ENCODE peak calls at places on chromosomes 16 and 17, in ten cellular contexts. H is NCI-H774; T is brain microvascular endothelial cell; C is stimulated activated CD4-positive, alpha-beta T cell treated with anti-CD3 and anti-CD28 coated beads, Interleukin-4, amount 100 ng/mL, for 48 hours; V is naive B cell; E is IMR-90; U is heart right ventricle; D is kidney tubule cell; L is DND-41; I is right lobe of liver. J is an unnamed sample.

GRCh38 chr17:36755586-36755985 is 154.2 kb downstream of the MRM1 start:
- DNase-seq in L (peak), E (no peak), D (peak), U (no peak), I (no peak), T (no peak), C (peak), V (no peak), H (peak), J (peak)

GRCh38 chr16:2042666-2043295 is 4.9 kb downstream of the NTHL1 start:
- DNase-seq in H (peak), L (no peak), V (no peak), C (no peak), T (no peak), U (no peak), D (peak), I (no peak), E (no peak), J (no peak)

GRCh38 chr17:77417575-77417974 is 276.8 kb downstream of the SEC14L1 start:
- DNase-seq in V (no peak), T (no peak), C (no peak), D (no peak), E (no peak), H (peak), L (no peak), U (no peak), I (no peak), J (no peak)

GRCh38 chr16:68445458-68445857 is 2.9 kb downstream of the SMPD3 start:
- DNase-seq in L (peak), I (peak), C (peak), H (peak), T (peak), V (no peak), D (peak), E (peak), U (no peak), J (peak)

GRCh38 chr17:15298176-15298575 is 33.0 kb upstream of the PMP22 start:
- DNase-seq in C (no peak), E (peak), U (no peak), D (peak), L (no peak), V (no peak), I (no peak), H (no peak), T (peak), J (no peak)

GRCh38 chr17:27489045-27489715 is 32.9 kb downstream of the KSR1 start:
- DNase-seq in U (peak), C (no peak), E (peak), L (no peak), H (no peak), D (no peak), I (peak), V (no peak), T (no peak), J (peak)

GRCh38 chr17:30950669-30951399 is 20.0 kb upstream of the RNF135 start:
- DNase-seq in E (peak), I (peak), L (no peak), H (peak), U (peak), C (no peak), V (no peak), T (peak), D (peak), J (no peak)

GRCh38 chr16:74698220-74698619 is 2.4 kb downstream of the MLKL start:
- DNase-seq in V (no peak), U (no peak), H (no peak), C (no peak), E (peak), L (no peak), D (no peak), I (no peak), T (no peak), J (no peak)

GRCh38 chr16:85843471-85844168 is 44.1 kb downstream of the COX4I1 start:
- DNase-seq in U (no peak), E (no peak), C (no peak), L (no peak), V (no peak), D (no peak), I (no peak), T (no peak), H (no peak), J (no peak)

GRCh38 chr16:80066805-80067580 is 466.5 kb upstream of the MAF start:
- DNase-seq in U (no peak), D (no peak), V (no peak), H (no peak), C (no peak), L (no peak), T (no peak), I (no peak), E (no peak), J (no peak)

GRCh38 chr17:55496094-55496881 is 15.0 kb downstream of the SMIM36 start:
- DNase-seq in H (no peak), L (no peak), V (no peak), E (peak), D (peak), T (peak), U (no peak), C (no peak), I (no peak), J (no peak)

GRCh38 chr17:5352681-5353289 is 66.7 kb downstream of the NUP88 start:
- DNase-seq in C (no peak), T (no peak), L (no peak), V (no peak), D (no peak), H (no peak), I (no peak), U (no peak), E (no peak), J (no peak)

GRCh38 chr16:66578596-66579531 is at the start of gene CMTM2:
- DNase-seq in E (no peak), H (no peak), D (no peak), T (no peak), C (no peak), V (peak), U (no peak), L (peak), I (no peak), J (peak)

GRCh38 chr16:67707790-67708189 is 11.3 kb downstream of the GFOD2 start:
- DNase-seq in D (no peak), L (no peak), T (no peak), C (no peak), H (no peak), E (no peak), I (no peak), U (no peak), V (no peak), J (no peak)

GRCh38 chr16:12519986-12520385 is 283.7 kb downstream of the CPPED1 start:
- DNase-seq in T (no peak), L (no peak), D (peak), H (no peak), E (no peak), V (no peak), C (no peak), U (no peak), I (no peak), J (no peak)

GRCh38 chr16:70157105-70157476 is 16.5 kb upstream of the CLEC18C start:
- DNase-seq in E (no peak), L (no peak), D (no peak), I (no peak), T (no peak), U (no peak), V (no peak), C (no peak), H (no peak), J (no peak)

GRCh38 chr17:64658931-64659330 is 3.2 kb downstream of the SMURF2 start:
- DNase-seq in U (no peak), D (peak), V (no peak), E (peak), L (no peak), C (no peak), T (peak), I (no peak), H (no peak), J (no peak)

GRCh38 chr17:16282522-16282921 is 65.5 kb downstream of the PIGL start:
- DNase-seq in I (no peak), C (no peak), V (no peak), U (no peak), D (peak), L (no peak), H (no peak), T (peak), E (peak), J (no peak)

GRCh38 chr17:66655861-66656260 is 179.1 kb upstream of the CACNG5 start:
- DNase-seq in L (no peak), I (no peak), H (no peak), V (no peak), C (peak), T (peak), U (no peak), D (peak), E (peak), J (no peak)

GRCh38 chr16:9612267-9612666 is 520.8 kb downstream of the HAPSTR1 start:
- DNase-seq in E (no peak), U (no peak), H (no peak), V (no peak), I (no peak), D (no peak), C (no peak), T (peak), L (no peak), J (peak)

GRCh38 chr17:16378631-16379282 is 2.1 kb upstream of the UBB start:
- DNase-seq in C (no peak), I (peak), U (no peak), L (no peak), T (no peak), V (no peak), H (no peak), E (no peak), D (no peak), J (peak)

GRCh38 chr17:37019745-37020129 is 71.0 kb downstream of the AATF start:
- DNase-seq in L (no peak), I (no peak), C (no peak), D (no peak), E (no peak), V (no peak), H (no peak), U (no peak), T (no peak), J (no peak)

GRCh38 chr17:36183811-36184765 is 7.7 kb upstream of the TBC1D3B start:
- DNase-seq in C (no peak), L (no peak), D (no peak), I (no peak), T (no peak), V (no peak), E (no peak), H (no peak), U (no peak), J (peak)

GRCh38 chr17:58525239-58525638 is 10.8 kb upstream of the MTMR4 start:
- DNase-seq in U (peak), C (no peak), I (no peak), V (no peak), T (peak), E (peak), H (no peak), D (no peak), L (no peak), J (peak)

GRCh38 chr16:86598607-86599318 is 20.4 kb downstream of the FOXL1 start:
- DNase-seq in L (no peak), T (no peak), E (peak), U (no peak), C (no peak), I (no peak), H (no peak), V (no peak), D (no peak), J (no peak)

J was measured in endodermal cell.